ENCODE peak calls at places on chromosomes 4 and X, in eight cellular contexts. Y is IMR-90, A is psoas muscle, P is neural progenitor cell, E is pancreas, R is Peyer's patch, J is tibial artery, T is A549. N is an unnamed sample.

GRCh38 chr4:144557404-144557803 is 88.6 kb upstream of the HHIP start:
- DNase-seq in Y (peak), A (no peak), P (no peak), E (no peak), R (no peak), J (no peak), T (no peak), N (no peak)

GRCh38 chrX:72045552-72046277 is 86.0 kb downstream of the RTL5 start:
- DNase-seq in Y (no peak), A (no peak), P (peak), E (no peak), R (no peak), J (no peak), T (no peak), N (no peak)

GRCh38 chrX:81308086-81308852 is 106.4 kb downstream of the SH3BGRL start:
- DNase-seq in Y (no peak), A (no peak), P (no peak), E (no peak), R (no peak), J (no peak), T (no peak), N (no peak)

GRCh38 chrX:36909584-36909983 is 98.6 kb upstream of the FAM47C start:
- DNase-seq in Y (no peak), A (no peak), P (no peak), E (no peak), R (no peak), J (no peak), T (no peak), N (no peak)

GRCh38 chrX:38500886-38501285 is 60.5 kb upstream of the TSPAN7 start:
- DNase-seq in Y (no peak), A (no peak), P (no peak), E (no peak), R (no peak), J (no peak), T (no peak), N (no peak)

GRCh38 chr4:147054241-147054902 is 108.7 kb upstream of the TTC29 start:
- DNase-seq in Y (no peak), A (no peak), P (no peak), E (no peak), R (no peak), J (no peak), T (no peak), N (no peak)

GRCh38 chrX:2719774-2720447 is 28.8 kb downstream of the CD99 start:
- DNase-seq in Y (no peak), A (no peak), P (no peak), E (no peak), R (no peak), J (peak), T (no peak), N (no peak)

GRCh38 chrX:136495043-136495442 is 2.3 kb upstream of the HTATSF1 start:
- DNase-seq in Y (no peak), A (no peak), P (no peak), E (no peak), R (no peak), J (no peak), T (no peak), N (no peak)

GRCh38 chr4:77827343-77827742 is 8.2 kb upstream of the CNOT6L start:
- DNase-seq in Y (no peak), A (no peak), P (no peak), E (no peak), R (no peak), J (no peak), T (no peak), N (no peak)

GRCh38 chr4:16377887-16378286 is 151.6 kb upstream of the TAPT1 start:
- DNase-seq in Y (no peak), A (no peak), P (peak), E (no peak), R (no peak), J (no peak), T (no peak), N (no peak)

GRCh38 chr4:180513076-180513475 is 1730.1 kb upstream of the TENM3 start:
- DNase-seq in Y (no peak), A (no peak), P (no peak), E (no peak), R (no peak), J (no peak), T (no peak), N (no peak)

GRCh38 chrX:48761674-48762471 is at the start of gene GLOD5:
- DNase-seq in Y (no peak), A (no peak), P (peak), E (peak), R (no peak), J (no peak), T (no peak), N (no peak)

GRCh38 chr4:26058537-26058936 is 144.5 kb downstream of the SMIM20 start:
- DNase-seq in Y (no peak), A (no peak), P (no peak), E (peak), R (no peak), J (no peak), T (no peak), N (no peak)

GRCh38 chr4:119151161-119151560 is 15.5 kb downstream of the MYOZ2 start:
- DNase-seq in Y (no peak), A (no peak), P (no peak), E (peak), R (no peak), J (no peak), T (no peak), N (no peak)

GRCh38 chr4:141425124-141425523 is 204.4 kb downstream of the ZNF330 start:
- DNase-seq in Y (peak), A (no peak), P (no peak), E (no peak), R (no peak), J (no peak), T (no peak), N (no peak)

GRCh38 chrX:150767475-150768131 is 74.4 kb downstream of the MTMR1 start:
- DNase-seq in Y (peak), A (no peak), P (no peak), E (no peak), R (no peak), J (no peak), T (no peak), N (no peak)

GRCh38 chrX:38727668-38728067 is 73.6 kb upstream of the MID1IP1 start:
- DNase-seq in Y (no peak), A (no peak), P (no peak), E (no peak), R (no peak), J (no peak), T (no peak), N (no peak)

GRCh38 chr4:3301450-3302163 is 8.8 kb downstream of the RGS12 start:
- DNase-seq in Y (no peak), A (no peak), P (no peak), E (no peak), R (no peak), J (no peak), T (no peak), N (no peak)

GRCh38 chrX:6210230-6210629 is 18.4 kb downstream of the NLGN4X start:
- DNase-seq in Y (no peak), A (no peak), P (no peak), E (no peak), R (no peak), J (no peak), T (no peak), N (no peak)

GRCh38 chrX:39484669-39485068 is 613.1 kb downstream of the BCOR start:
- DNase-seq in Y (no peak), A (no peak), P (no peak), E (no peak), R (no peak), J (no peak), T (no peak), N (no peak)

GRCh38 chrX:22527302-22527701 is 254.6 kb downstream of the CBLL2 start:
- DNase-seq in Y (no peak), A (no peak), P (no peak), E (no peak), R (no peak), J (no peak), T (no peak), N (no peak)

GRCh38 chr4:39591290-39591689 is 47.4 kb downstream of the SMIM14 start:
- DNase-seq in Y (peak), A (no peak), P (no peak), E (no peak), R (no peak), J (no peak), T (peak), N (no peak)

GRCh38 chr4:81255524-81255923 is 40.5 kb upstream of the PRKG2 start:
- DNase-seq in Y (peak), A (no peak), P (no peak), E (no peak), R (no peak), J (no peak), T (no peak), N (no peak)

GRCh38 chr4:184375027-184375426 is 99.3 kb downstream of the IRF2 start:
- DNase-seq in Y (peak), A (no peak), P (no peak), E (no peak), R (no peak), J (no peak), T (no peak), N (no peak)

GRCh38 chr4:86011117-86011516 is 348.7 kb downstream of the MAPK10 start:
- DNase-seq in Y (peak), A (no peak), P (no peak), E (no peak), R (no peak), J (no peak), T (no peak), N (no peak)

GRCh38 chrX:82412851-82413250 is 1095.2 kb upstream of the POU3F4 start:
- DNase-seq in Y (no peak), A (no peak), P (peak), E (no peak), R (no peak), J (no peak), T (no peak), N (no peak)

GRCh38 chrX:19174401-19175025 is 52.2 kb upstream of the ADGRG2 start:
- DNase-seq in Y (peak), A (peak), P (no peak), E (no peak), R (no peak), J (peak), T (peak), N (no peak)

GRCh38 chrX:39931554-39932282 is 166.0 kb downstream of the BCOR start:
- DNase-seq in Y (no peak), A (no peak), P (no peak), E (no peak), R (no peak), J (no peak), T (no peak), N (no peak)

GRCh38 chr4:105140684-105141490 is 5.8 kb upstream of the TET2 start:
- DNase-seq in Y (no peak), A (no peak), P (peak), E (no peak), R (no peak), J (no peak), T (peak), N (no peak)

GRCh38 chr4:15238720-15239119 is 189.1 kb upstream of the C1QTNF7 start:
- DNase-seq in Y (peak), A (no peak), P (peak), E (no peak), R (no peak), J (no peak), T (peak), N (no peak)

GRCh38 chr4:183729430-183730328 is 70.6 kb downstream of the TRAPPC11 start:
- DNase-seq in Y (peak), A (no peak), P (no peak), E (no peak), R (no peak), J (no peak), T (no peak), N (no peak)

GRCh38 chrX:101485212-101486064 is at the start of gene ARMCX4:
- DNase-seq in Y (peak), A (peak), P (peak), E (peak), R (peak), J (peak), T (no peak), N (peak)

GRCh38 chr4:77095101-77095826 is 19.5 kb upstream of the CCNI start:
- DNase-seq in Y (peak), A (peak), P (peak), E (peak), R (peak), J (peak), T (peak), N (peak)

DNA sequence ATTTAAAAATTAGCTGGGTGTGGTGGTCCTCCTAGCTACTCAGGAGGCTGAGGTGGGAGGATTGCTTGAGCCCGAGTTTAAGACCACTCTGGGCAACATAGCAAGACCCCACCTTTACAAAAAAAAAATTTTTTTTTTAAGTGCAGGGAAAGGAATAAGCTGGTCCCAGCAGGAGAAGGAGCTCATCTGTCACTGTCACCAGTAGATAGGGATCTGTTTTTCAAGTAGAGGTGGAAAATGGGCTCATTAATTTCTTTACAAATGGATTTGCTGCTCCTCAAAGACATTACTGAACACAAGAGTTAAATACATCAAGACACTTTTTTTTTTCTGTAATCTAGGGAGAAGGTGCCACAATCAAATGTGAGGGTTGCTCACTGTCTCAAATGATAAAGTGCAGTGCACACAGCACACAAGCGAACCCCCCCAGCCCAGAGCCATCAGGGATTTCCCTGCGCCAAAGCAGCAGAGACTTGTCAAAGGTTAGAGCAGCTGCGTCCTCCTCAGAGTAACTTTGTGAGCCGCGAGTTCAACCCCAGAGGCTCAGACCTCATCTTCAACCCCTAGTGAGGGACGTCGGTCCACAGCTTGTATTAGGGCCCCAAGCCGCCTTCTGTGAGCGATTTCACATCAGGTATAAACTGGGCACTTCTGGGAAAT is 14.3 kb upstream of the MTNR1A start:
- DNase-seq in Y (no peak), A (no peak), P (no peak), E (no peak), R (no peak), J (no peak), T (no peak), N (no peak)
- H3K27ac ChIP-seq in Y (no peak), A (no peak), P (no peak), E (peak), R (no peak), J (no peak), T (no peak), N (no peak)

GRCh38 chrX:133085785-133086184 is 11.1 kb downstream of the USP26 start:
- DNase-seq in Y (no peak), A (no peak), P (no peak), E (no peak), R (no peak), J (no peak), T (no peak), N (no peak)

GRCh38 chrX:133081990-133082389 is 14.9 kb downstream of the USP26 start:
- DNase-seq in Y (no peak), A (no peak), P (no peak), E (no peak), R (no peak), J (no peak), T (no peak), N (no peak)

GRCh38 chrX:133089411-133089810 is 7.5 kb downstream of the USP26 start:
- DNase-seq in Y (no peak), A (no peak), P (no peak), E (no peak), R (no peak), J (no peak), T (no peak), N (no peak)

GRCh38 chrX:133083899-133084298 is 13.0 kb downstream of the USP26 start:
- DNase-seq in Y (no peak), A (no peak), P (no peak), E (no peak), R (no peak), J (no peak), T (no peak), N (no peak)
- H3K27ac ChIP-seq in Y (no peak), A (no peak), P (no peak), E (no peak), R (no peak), J (no peak), T (no peak), N (no peak)

DNA sequence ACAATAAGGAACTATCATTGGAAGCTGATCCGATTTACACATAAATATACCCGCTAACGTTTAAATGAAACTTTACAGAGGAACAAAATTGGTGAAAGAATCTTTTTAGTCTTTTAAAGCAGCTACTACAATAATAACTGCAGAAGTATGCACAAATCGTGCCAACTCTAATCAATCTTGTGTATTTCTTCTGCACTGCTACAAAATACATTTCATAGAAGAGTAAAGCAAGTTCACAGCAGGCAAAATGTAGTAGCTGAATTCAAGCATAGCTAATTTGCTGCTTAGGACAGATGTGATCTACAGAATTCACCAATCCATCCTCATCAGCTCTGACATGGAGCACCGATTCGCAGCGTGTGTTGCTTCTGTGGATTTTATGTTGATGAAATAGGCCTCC is 367.2 kb upstream of the FGF13 start:
- DNase-seq in Y (no peak), A (no peak), P (no peak), E (no peak), R (no peak), J (no peak), T (no peak), N (no peak)
- H3K27ac ChIP-seq in Y (no peak), A (no peak), P (no peak), E (no peak), R (no peak), J (no peak), T (no peak), N (no peak)

GRCh38 chr4:67912051-67912450 is 28.2 kb upstream of the TMPRSS11D start:
- DNase-seq in Y (no peak), A (no peak), P (no peak), E (no peak), R (no peak), J (no peak), T (no peak), N (no peak)

GRCh38 chr4:67918428-67918827 is 34.6 kb upstream of the TMPRSS11D start:
- DNase-seq in Y (no peak), A (no peak), P (peak), E (no peak), R (no peak), J (no peak), T (no peak), N (no peak)

GRCh38 chr4:67911128-67911527 is 27.3 kb upstream of the TMPRSS11D start:
- DNase-seq in Y (no peak), A (no peak), P (no peak), E (no peak), R (no peak), J (no peak), T (no peak), N (no peak)

GRCh38 chr4:67911638-67912037 is 27.8 kb upstream of the TMPRSS11D start:
- DNase-seq in Y (no peak), A (no peak), P (no peak), E (no peak), R (no peak), J (no peak), T (no peak), N (no peak)

DNA sequence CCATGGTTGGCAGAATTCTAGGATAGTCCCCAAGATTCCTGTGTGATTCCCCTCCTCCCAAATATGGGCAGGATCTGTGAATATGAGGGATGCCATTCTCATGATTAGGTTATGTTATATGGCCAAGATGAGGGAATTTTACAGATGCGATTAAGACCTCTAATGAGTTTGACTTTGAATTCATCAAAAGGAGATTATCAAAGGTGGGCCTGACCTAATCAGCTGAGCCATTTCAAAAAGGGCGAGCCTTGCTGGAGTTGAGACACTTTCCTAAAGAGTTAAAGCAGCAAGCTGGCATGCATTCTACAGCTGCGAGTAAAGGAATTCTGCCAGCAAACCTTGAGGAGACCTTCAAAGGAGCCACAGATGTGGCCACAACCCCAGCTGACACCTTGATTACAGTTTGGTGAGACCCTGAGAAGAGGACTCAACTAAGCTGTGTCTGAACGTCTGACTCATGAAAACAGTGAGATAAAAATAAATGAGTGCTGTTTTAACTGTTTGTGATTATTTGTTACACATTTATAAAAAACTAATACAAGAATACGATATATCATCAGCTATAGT is 31.7 kb upstream of the TMPRSS11D start:
- DNase-seq in Y (no peak), A (no peak), P (no peak), E (no peak), R (no peak), J (no peak), T (no peak), N (no peak)
- H3K27ac ChIP-seq in Y (no peak), A (no peak), P (no peak), E (no peak), R (no peak), J (no peak), T (no peak), N (no peak)

GRCh38 chr4:152950402-152951274 is 14.5 kb downstream of the FHDC1 start:
- DNase-seq in Y (no peak), A (no peak), P (no peak), E (no peak), R (no peak), J (no peak), T (no peak), N (no peak)
- H3K27ac ChIP-seq in Y (no peak), A (no peak), P (no peak), E (peak), R (no peak), J (no peak), T (no peak), N (no peak)

DNA sequence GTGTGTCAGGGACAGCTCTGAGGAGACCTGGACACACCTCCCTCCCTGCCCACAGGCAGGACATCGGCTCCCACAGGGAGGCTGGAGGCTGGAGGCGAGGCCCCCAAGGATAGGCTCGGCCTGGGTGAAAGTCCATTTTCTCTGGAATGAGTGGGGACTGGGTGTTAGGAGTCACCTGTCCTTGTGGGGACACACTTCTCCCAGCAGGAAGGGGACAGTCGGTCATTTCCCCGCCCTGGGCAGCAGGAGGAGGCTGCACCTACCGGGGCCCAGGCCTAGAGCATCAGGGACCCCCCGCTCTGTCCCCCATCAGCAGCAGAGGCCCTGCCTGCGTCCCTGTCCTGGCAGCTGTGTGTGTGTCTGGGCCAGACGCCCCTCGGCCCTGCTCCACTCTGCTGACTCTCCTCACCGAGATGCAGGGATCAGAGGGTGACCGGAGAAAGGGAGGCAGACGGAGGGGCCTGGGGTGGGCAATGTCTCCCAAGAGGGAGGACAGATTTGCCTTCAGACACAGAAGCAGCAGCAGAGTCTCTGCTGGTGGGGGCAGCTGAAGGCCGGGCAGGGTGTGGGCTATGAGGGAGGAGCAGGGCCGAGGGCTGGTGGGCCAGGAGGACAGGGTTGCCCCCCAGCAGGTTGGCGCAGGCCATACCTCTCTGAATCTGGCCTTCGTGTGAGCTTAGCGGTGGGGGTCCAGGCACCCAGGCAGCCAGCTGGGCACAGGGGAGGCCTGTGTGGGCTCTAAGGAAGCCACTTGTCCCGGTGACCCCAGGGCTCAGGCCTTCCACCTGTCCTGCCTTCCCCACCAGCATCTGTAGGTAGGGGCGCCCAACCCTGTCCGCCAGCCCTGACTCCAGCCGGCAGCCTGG is 125.7 kb upstream of the NKX1-1 start:
- DNase-seq in Y (no peak), A (peak), P (no peak), E (no peak), R (no peak), J (no peak), T (no peak), N (no peak)
- H3K27ac ChIP-seq in Y (no peak), A (no peak), P (no peak), E (no peak), R (no peak), J (no peak), T (no peak), N (no peak)

N was measured in caudate nucleus.